ENCODE peak calls at places on chromosomes 4 and X, in six cellular contexts. Y is left lung, D is NCI-H1436, X is NCI-H2081, B is ecto neural progenitor cell, U is omental fat pad. R is an unnamed sample.

GRCh38 chrX:98956014-98956413 is 1454.1 kb downstream of the PCDH19 start:
- DNase-seq in Y (no peak), D (no peak), X (no peak), B (no peak), U (no peak), R (no peak)

GRCh38 chr4:163558539-163559044 is 64.1 kb downstream of the TMA16 start:
- DNase-seq in Y (no peak), D (no peak), X (peak; percentile 1), B (no peak), U (no peak), R (no peak)

GRCh38 chr4:42995343-42995944 is 102.9 kb downstream of the GRXCR1 start:
- DNase-seq in Y (no peak), D (peak; percentile 14), X (peak; percentile 38), B (no peak), U (no peak), R (no peak)

GRCh38 chrX:119459181-119459580 is 9.1 kb upstream of the SLC25A5 start:
- DNase-seq in Y (no peak), D (no peak), X (no peak), B (no peak), U (no peak), R (no peak)

GRCh38 chr4:57048590-57049304 is 61.4 kb downstream of the IGFBP7 start:
- DNase-seq in Y (no peak), D (no peak), X (no peak), B (no peak), U (no peak), R (no peak)

GRCh38 chr4:26821677-26822503 is 38.8 kb upstream of the STIM2 start:
- DNase-seq in Y (no peak), D (no peak), X (no peak), B (no peak), U (no peak), R (no peak)

GRCh38 chrX:22081475-22082092 is 49.5 kb downstream of the PHEX start:
- DNase-seq in Y (no peak), D (no peak), X (peak; percentile 41), B (peak; percentile 58), U (peak; percentile 40), R (no peak)

GRCh38 chr4:25863347-25863784 is 578 bp upstream of the SEL1L3 start:
- DNase-seq in Y (peak; percentile 86), D (peak; percentile 40), X (peak; percentile 58), B (peak; percentile 69), U (no peak), R (no peak)

GRCh38 chr4:161714022-161714751 is 449.6 kb downstream of the FSTL5 start:
- DNase-seq in Y (no peak), D (no peak), X (no peak), B (no peak), U (no peak), R (no peak)

GRCh38 chrX:2474280-2474962 is 26.4 kb downstream of the DHRSX start:
- DNase-seq in Y (no peak), D (no peak), X (no peak), B (peak; percentile 40), U (no peak), R (no peak)

GRCh38 chr4:152045781-152046571 is 285.2 kb upstream of the GATB start:
- DNase-seq in Y (peak; percentile 84), D (no peak), X (no peak), B (peak; percentile 91), U (no peak), R (no peak)

GRCh38 chr4:15755321-15755750 is 22.8 kb upstream of the CD38 start:
- DNase-seq in Y (no peak), D (no peak), X (no peak), B (no peak), U (no peak), R (no peak)

GRCh38 chr4:157992038-157992706 is 180.7 kb downstream of the GASK1B start:
- DNase-seq in Y (no peak), D (peak; percentile 23), X (peak; percentile 54), B (no peak), U (no peak), R (no peak)

GRCh38 chr4:95898226-95898625 is 58.3 kb downstream of the PDHA2 start:
- DNase-seq in Y (no peak), D (no peak), X (no peak), B (no peak), U (no peak), R (no peak)

GRCh38 chrX:2252331-2253065 is 248.3 kb downstream of the DHRSX start:
- DNase-seq in Y (no peak), D (no peak), X (no peak), B (no peak), U (no peak), R (no peak)

GRCh38 chr4:26861434-26862186 is 969 bp downstream of the STIM2 start:
- DNase-seq in Y (peak; percentile 93), D (peak; percentile 74), X (peak; percentile 58), B (no peak), U (no peak), R (peak; percentile 85)

GRCh38 chr4:100679926-100680325 is 162.1 kb upstream of the EMCN start:
- DNase-seq in Y (no peak), D (no peak), X (peak; percentile 28), B (no peak), U (no peak), R (no peak)

GRCh38 chr4:1330761-1331590 is 16.0 kb upstream of the UVSSA start:
- DNase-seq in Y (peak; percentile 59), D (no peak), X (no peak), B (no peak), U (no peak), R (peak; percentile 61)

GRCh38 chrX:20309796-20310195 is 43.1 kb upstream of the RPS6KA3 start:
- DNase-seq in Y (no peak), D (no peak), X (no peak), B (no peak), U (no peak), R (no peak)

GRCh38 chrX:108447303-108447702 is 7.7 kb downstream of the COL4A5 start:
- DNase-seq in Y (no peak), D (no peak), X (no peak), B (no peak), U (no peak), R (no peak)

GRCh38 chr4:7462509-7462971 is 27.8 kb upstream of the PSAPL1 start:
- DNase-seq in Y (peak; percentile 47), D (no peak), X (peak; percentile 17), B (no peak), U (no peak), R (no peak)

GRCh38 chr4:15006416-15007024 is 4.2 kb downstream of the CPEB2 start:
- DNase-seq in Y (no peak), D (no peak), X (no peak), B (no peak), U (no peak), R (no peak)

GRCh38 chrX:148649145-148649645 is 148.8 kb downstream of the AFF2 start:
- DNase-seq in Y (no peak), D (no peak), X (no peak), B (no peak), U (no peak), R (no peak)

GRCh38 chrX:150767045-150767395 is 73.8 kb downstream of the MTMR1 start:
- DNase-seq in Y (no peak), D (no peak), X (no peak), B (no peak), U (no peak), R (no peak)

GRCh38 chrX:71846429-71846828 is 64.2 kb upstream of the NHSL2 start:
- DNase-seq in Y (no peak), D (no peak), X (no peak), B (no peak), U (no peak), R (no peak)

R was measured in suprapubic skin.